ENCODE peak calls at places on chromosome 1, in eight cellular contexts. One of them, this sample, is unnamed.

GRCh38 chr1:154730986-154731489 is 123.1 kb upstream of the ADAR start:
- DNase-seq in IMR-90: peak; percentile 57
- DNase-seq in astrocyte: peak; percentile 75
- DNase-seq in mesendoderm: no peak
- DNase-seq in colonic mucosa: no peak
- DNase-seq in K562: no peak
- DNase-seq in neuronal stem cell: no peak
- DNase-seq in endothelial cell of umbilical vein: peak; percentile 59
- DNase-seq in this sample: no peak

GRCh38 chr1:241939798-241940197 is 17.8 kb upstream of the BECN2 start:
- DNase-seq in astrocyte: no peak
- DNase-seq in colonic mucosa: no peak
- DNase-seq in mesendoderm: no peak
- DNase-seq in neuronal stem cell: no peak
- DNase-seq in IMR-90: no peak
- DNase-seq in K562: no peak
- DNase-seq in endothelial cell of umbilical vein: no peak
- DNase-seq in this sample: no peak

GRCh38 chr1:150164769-150165168 is 15.1 kb downstream of the PLEKHO1 start:
- DNase-seq in astrocyte: peak; percentile 58
- DNase-seq in K562: no peak
- DNase-seq in IMR-90: peak; percentile 43
- DNase-seq in neuronal stem cell: no peak
- DNase-seq in colonic mucosa: no peak
- DNase-seq in endothelial cell of umbilical vein: no peak
- DNase-seq in mesendoderm: no peak
- DNase-seq in this sample: no peak

GRCh38 chr1:32205401-32206370 is at the start of gene IQCC:
- DNase-seq in neuronal stem cell: peak; percentile 84
- DNase-seq in colonic mucosa: peak; percentile 91
- DNase-seq in K562: peak; percentile 96
- DNase-seq in mesendoderm: peak; percentile 96
- DNase-seq in IMR-90: peak; percentile 74
- DNase-seq in endothelial cell of umbilical vein: peak; percentile 82
- DNase-seq in astrocyte: peak; percentile 59
- DNase-seq in this sample: peak; percentile 96

GRCh38 chr1:48530727-48531351 is 58.8 kb upstream of the SPATA6 start:
- DNase-seq in endothelial cell of umbilical vein: peak; percentile 29
- DNase-seq in mesendoderm: peak; percentile 95
- DNase-seq in astrocyte: peak; percentile 9
- DNase-seq in neuronal stem cell: peak; percentile 87
- DNase-seq in colonic mucosa: peak; percentile 85
- DNase-seq in K562: peak; percentile 83
- DNase-seq in IMR-90: peak; percentile 29
- DNase-seq in this sample: peak; percentile 99

GRCh38 chr1:163174524-163175437 is 27.9 kb downstream of the RGS5 start:
- DNase-seq in colonic mucosa: peak; percentile 60
- DNase-seq in neuronal stem cell: peak; percentile 35
- DNase-seq in mesendoderm: peak; percentile 71
- DNase-seq in astrocyte: peak; percentile 36
- DNase-seq in IMR-90: peak; percentile 65
- DNase-seq in K562: peak; percentile 61
- DNase-seq in endothelial cell of umbilical vein: peak; percentile 77
- DNase-seq in this sample: peak; percentile 85

GRCh38 chr1:91979383-91979782 is 30.2 kb downstream of the BRDT start:
- DNase-seq in colonic mucosa: no peak
- DNase-seq in IMR-90: no peak
- DNase-seq in astrocyte: no peak
- DNase-seq in endothelial cell of umbilical vein: no peak
- DNase-seq in K562: no peak
- DNase-seq in mesendoderm: no peak
- DNase-seq in neuronal stem cell: no peak
- DNase-seq in this sample: no peak

GRCh38 chr1:171740987-171741871 is 636 bp downstream of the VAMP4 start:
- DNase-seq in IMR-90: peak; percentile 25
- DNase-seq in endothelial cell of umbilical vein: peak; percentile 51
- DNase-seq in mesendoderm: peak; percentile 47
- DNase-seq in K562: peak; percentile 84
- DNase-seq in neuronal stem cell: peak; percentile 20
- DNase-seq in colonic mucosa: peak; percentile 57
- DNase-seq in astrocyte: peak; percentile 9
- DNase-seq in this sample: peak; percentile 60

GRCh38 chr1:187264995-187265602 is 436.4 kb downstream of the PLA2G4A start:
- DNase-seq in colonic mucosa: no peak
- DNase-seq in astrocyte: peak; percentile 58
- DNase-seq in neuronal stem cell: peak; percentile 44
- DNase-seq in K562: peak; percentile 10
- DNase-seq in IMR-90: peak; percentile 73
- DNase-seq in endothelial cell of umbilical vein: peak; percentile 70
- DNase-seq in mesendoderm: peak; percentile 75
- DNase-seq in this sample: peak; percentile 75

GRCh38 chr1:112840631-112841624 is 115.1 kb downstream of the SLC16A1 start:
- DNase-seq in mesendoderm: peak; percentile 82
- DNase-seq in colonic mucosa: no peak
- DNase-seq in astrocyte: no peak
- DNase-seq in endothelial cell of umbilical vein: peak; percentile 37
- DNase-seq in K562: no peak
- DNase-seq in IMR-90: no peak
- DNase-seq in neuronal stem cell: no peak
- DNase-seq in this sample: no peak

GRCh38 chr1:67749844-67750689 is 65.1 kb downstream of the GADD45A start:
- DNase-seq in mesendoderm: peak; percentile 83
- DNase-seq in IMR-90: peak; percentile 83
- DNase-seq in endothelial cell of umbilical vein: peak; percentile 76
- DNase-seq in colonic mucosa: no peak
- DNase-seq in astrocyte: peak; percentile 90
- DNase-seq in K562: no peak
- DNase-seq in neuronal stem cell: no peak
- DNase-seq in this sample: peak; percentile 74

GRCh38 chr1:24929091-24929875 is 793 bp downstream of the RUNX3 start:
- DNase-seq in IMR-90: no peak
- DNase-seq in neuronal stem cell: peak; percentile 41
- DNase-seq in colonic mucosa: no peak
- DNase-seq in endothelial cell of umbilical vein: no peak
- DNase-seq in astrocyte: no peak
- DNase-seq in K562: no peak
- DNase-seq in mesendoderm: peak; percentile 62
- DNase-seq in this sample: peak; percentile 81

GRCh38 chr1:156064615-156065014 is 3.7 kb downstream of the RAB25 start:
- DNase-seq in K562: no peak
- DNase-seq in neuronal stem cell: no peak
- DNase-seq in mesendoderm: no peak
- DNase-seq in endothelial cell of umbilical vein: no peak
- DNase-seq in colonic mucosa: no peak
- DNase-seq in IMR-90: no peak
- DNase-seq in astrocyte: no peak
- DNase-seq in this sample: no peak

GRCh38 chr1:50348449-50349241 is 74.6 kb downstream of the DMRTA2 start:
- DNase-seq in IMR-90: peak; percentile 77
- DNase-seq in astrocyte: peak; percentile 44
- DNase-seq in colonic mucosa: peak; percentile 64
- DNase-seq in endothelial cell of umbilical vein: peak; percentile 63
- DNase-seq in K562: peak; percentile 78
- DNase-seq in neuronal stem cell: peak; percentile 83
- DNase-seq in mesendoderm: peak; percentile 86
- DNase-seq in this sample: peak; percentile 87

GRCh38 chr1:156268336-156268735 is 14.3 kb downstream of the SMG5 start:
- DNase-seq in endothelial cell of umbilical vein: no peak
- DNase-seq in astrocyte: peak; percentile 66
- DNase-seq in colonic mucosa: no peak
- DNase-seq in K562: no peak
- DNase-seq in IMR-90: peak; percentile 69
- DNase-seq in mesendoderm: no peak
- DNase-seq in neuronal stem cell: no peak
- DNase-seq in this sample: no peak

DNA sequence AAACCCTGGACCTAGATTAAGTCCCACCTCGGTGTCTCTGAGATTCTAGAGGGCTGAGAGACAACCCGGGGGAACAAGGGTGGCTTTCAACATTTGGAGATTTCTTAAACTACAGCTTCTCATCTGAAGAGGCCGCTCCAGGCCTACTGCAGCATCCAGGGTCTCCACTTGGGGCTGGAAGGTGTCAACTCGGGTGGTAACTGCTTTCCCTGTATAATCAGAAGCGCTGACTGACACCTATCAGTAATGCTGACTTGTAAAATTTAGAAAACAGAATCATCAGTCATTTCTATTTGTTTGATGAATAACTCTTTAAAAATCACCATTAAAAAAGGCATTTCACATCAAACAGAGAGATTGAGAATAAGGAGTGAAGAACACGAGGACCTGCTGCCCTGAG is 226.0 kb downstream of the PBX1 start:
- DNase-seq in neuronal stem cell: no peak
- DNase-seq in K562: no peak
- DNase-seq in IMR-90: no peak
- DNase-seq in mesendoderm: peak; percentile 43
- DNase-seq in endothelial cell of umbilical vein: no peak
- DNase-seq in astrocyte: no peak
- DNase-seq in colonic mucosa: no peak
- DNase-seq in this sample: peak; percentile 64
- H3K4me1 ChIP-seq in neuronal stem cell: peaks cover 29% of the 10 kb centered on the region
- H3K4me1 ChIP-seq in K562: peaks cover 3% of the 10 kb centered on the region
- H3K4me1 ChIP-seq in IMR-90: peaks cover 23% of the 10 kb centered on the region
- H3K4me1 ChIP-seq in mesendoderm: peaks cover 11% of the 10 kb centered on the region
- H3K4me1 ChIP-seq in endothelial cell of umbilical vein: no peaks in the 10 kb centered on the region
- H3K4me1 ChIP-seq in astrocyte: peaks cover 16% of the 10 kb centered on the region
- H3K4me1 ChIP-seq in colonic mucosa: peaks cover 5% of the 10 kb centered on the region
- H3K4me1 ChIP-seq in this sample: peaks cover 3% of the 10 kb centered on the region

GRCh38 chr1:165831146-165831545 is 3.7 kb downstream of the UCK2 start:
- DNase-seq in mesendoderm: no peak
- DNase-seq in astrocyte: no peak
- DNase-seq in neuronal stem cell: no peak
- DNase-seq in endothelial cell of umbilical vein: no peak
- DNase-seq in IMR-90: no peak
- DNase-seq in colonic mucosa: no peak
- DNase-seq in K562: no peak
- DNase-seq in this sample: no peak

GRCh38 chr1:165834229-165834628 is 6.8 kb downstream of the UCK2 start:
- DNase-seq in K562: no peak
- DNase-seq in astrocyte: no peak
- DNase-seq in mesendoderm: no peak
- DNase-seq in IMR-90: no peak
- DNase-seq in colonic mucosa: no peak
- DNase-seq in neuronal stem cell: no peak
- DNase-seq in endothelial cell of umbilical vein: no peak
- DNase-seq in this sample: no peak

GRCh38 chr1:165834881-165835280 is 7.5 kb downstream of the UCK2 start:
- DNase-seq in IMR-90: no peak
- DNase-seq in colonic mucosa: no peak
- DNase-seq in endothelial cell of umbilical vein: no peak
- DNase-seq in neuronal stem cell: no peak
- DNase-seq in mesendoderm: no peak
- DNase-seq in astrocyte: no peak
- DNase-seq in K562: no peak
- DNase-seq in this sample: no peak

GRCh38 chr1:165833358-165833757 is 5.9 kb downstream of the UCK2 start:
- DNase-seq in endothelial cell of umbilical vein: no peak
- DNase-seq in colonic mucosa: no peak
- DNase-seq in K562: no peak
- DNase-seq in astrocyte: no peak
- DNase-seq in IMR-90: no peak
- DNase-seq in neuronal stem cell: no peak
- DNase-seq in mesendoderm: no peak
- DNase-seq in this sample: no peak

GRCh38 chr1:165832902-165833301 is 5.5 kb downstream of the UCK2 start:
- DNase-seq in K562: peak; percentile 64
- DNase-seq in neuronal stem cell: no peak
- DNase-seq in astrocyte: no peak
- DNase-seq in colonic mucosa: no peak
- DNase-seq in mesendoderm: no peak
- DNase-seq in IMR-90: no peak
- DNase-seq in endothelial cell of umbilical vein: no peak
- DNase-seq in this sample: no peak
- H3K9ac ChIP-seq in K562: peak overlapping the region; percentile 87
- H3K9ac ChIP-seq in neuronal stem cell: no peak overlapping the region
- H3K9ac ChIP-seq in astrocyte: no peak overlapping the region
- H3K9ac ChIP-seq in colonic mucosa: no peak overlapping the region
- H3K9ac ChIP-seq in mesendoderm: no peak overlapping the region
- H3K9ac ChIP-seq in IMR-90: no peak overlapping the region
- H3K9ac ChIP-seq in endothelial cell of umbilical vein: no peak overlapping the region
- H3K9ac ChIP-seq in this sample: no peak overlapping the region

GRCh38 chr1:240843798-240844197 is 231.8 kb upstream of the GREM2 start:
- DNase-seq in colonic mucosa: no peak
- DNase-seq in mesendoderm: no peak
- DNase-seq in IMR-90: no peak
- DNase-seq in endothelial cell of umbilical vein: no peak
- DNase-seq in neuronal stem cell: no peak
- DNase-seq in astrocyte: no peak
- DNase-seq in K562: no peak
- DNase-seq in this sample: no peak

GRCh38 chr1:240844466-240844865 is 232.5 kb upstream of the GREM2 start:
- DNase-seq in IMR-90: no peak
- DNase-seq in mesendoderm: no peak
- DNase-seq in endothelial cell of umbilical vein: no peak
- DNase-seq in astrocyte: no peak
- DNase-seq in neuronal stem cell: no peak
- DNase-seq in K562: no peak
- DNase-seq in colonic mucosa: no peak
- DNase-seq in this sample: no peak

GRCh38 chr1:240847330-240847729 is 235.4 kb upstream of the GREM2 start:
- DNase-seq in IMR-90: no peak
- DNase-seq in colonic mucosa: no peak
- DNase-seq in mesendoderm: no peak
- DNase-seq in astrocyte: no peak
- DNase-seq in K562: no peak
- DNase-seq in endothelial cell of umbilical vein: no peak
- DNase-seq in neuronal stem cell: no peak
- DNase-seq in this sample: no peak
- H3K4me1 ChIP-seq in IMR-90: no peaks in the 10 kb centered on the region
- H3K4me1 ChIP-seq in colonic mucosa: no peaks in the 10 kb centered on the region
- H3K4me1 ChIP-seq in mesendoderm: no peaks in the 10 kb centered on the region
- H3K4me1 ChIP-seq in astrocyte: no peaks in the 10 kb centered on the region
- H3K4me1 ChIP-seq in K562: no peaks in the 10 kb centered on the region
- H3K4me1 ChIP-seq in endothelial cell of umbilical vein: no peaks in the 10 kb centered on the region
- H3K4me1 ChIP-seq in neuronal stem cell: no peaks in the 10 kb centered on the region
- H3K4me1 ChIP-seq in this sample: no peaks in the 10 kb centered on the region

DNA sequence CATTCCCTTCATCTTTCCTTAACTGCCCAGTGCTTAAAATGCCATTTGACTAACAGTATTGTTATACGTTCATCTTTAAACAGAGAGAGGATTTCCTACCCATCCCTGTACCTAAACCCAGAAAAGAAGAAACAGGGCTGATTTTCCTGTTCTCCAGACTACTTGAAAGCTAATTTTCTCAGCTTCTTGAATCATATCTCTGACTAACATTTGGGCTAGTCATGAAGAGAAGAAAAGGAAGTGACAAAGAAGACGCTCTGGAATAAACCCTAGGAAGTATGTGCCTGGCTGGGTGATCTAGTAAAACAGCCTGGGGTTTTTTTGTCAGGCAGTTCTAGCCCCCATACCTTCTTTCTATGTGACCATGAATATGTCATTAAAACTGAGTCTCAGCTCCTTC is 44.8 kb upstream of the SGIP1 start:
- DNase-seq in endothelial cell of umbilical vein: peak; percentile 52
- DNase-seq in colonic mucosa: no peak
- DNase-seq in astrocyte: peak; percentile 43
- DNase-seq in neuronal stem cell: no peak
- DNase-seq in mesendoderm: no peak
- DNase-seq in K562: no peak
- DNase-seq in IMR-90: peak; percentile 69
- DNase-seq in this sample: no peak
- H3K9ac ChIP-seq in endothelial cell of umbilical vein: no peak overlapping the region
- H3K9ac ChIP-seq in colonic mucosa: no peak overlapping the region
- H3K9ac ChIP-seq in astrocyte: no peak overlapping the region
- H3K9ac ChIP-seq in neuronal stem cell: no peak overlapping the region
- H3K9ac ChIP-seq in mesendoderm: no peak overlapping the region
- H3K9ac ChIP-seq in K562: no peak overlapping the region
- H3K9ac ChIP-seq in IMR-90: no peak overlapping the region
- H3K9ac ChIP-seq in this sample: no peak overlapping the region